ENCODE peak calls at places on chromosomes 11 and 22, in six cellular contexts. S is heart left ventricle; M is CD8-positive, alpha-beta T cell; L is ovary; T is GM23338; G is psoas muscle. W is an unnamed sample. For H3K4me1, the result is how much of the 10 kb centered on the place peaks cover.

GRCh38 chr22:34283844-34284243 is 363.6 kb upstream of the LARGE1 start:
- DNase-seq in S (no peak), M (no peak), L (no peak), T (no peak), G (no peak), W (no peak)

GRCh38 chr22:39958009-39958711 is 2.0 kb upstream of the TMA7B start:
- DNase-seq in S (no peak), M (no peak), L (no peak), T (no peak), G (no peak), W (no peak)

GRCh38 chr22:19631899-19632670 is 82.2 kb upstream of the SEPTIN5 start:
- DNase-seq in S (no peak), M (no peak), L (no peak), T (peak), G (no peak), W (peak)

GRCh38 chr11:113241190-113242051 is 73.0 kb upstream of the TTC12 start:
- DNase-seq in S (no peak), M (no peak), L (no peak), T (no peak), G (no peak), W (peak)

GRCh38 chr22:31126128-31126868 is 3.5 kb downstream of the INPP5J start:
- DNase-seq in S (no peak), M (no peak), L (no peak), T (no peak), G (no peak), W (no peak)

GRCh38 chr11:88604255-88604654 is 266.7 kb upstream of the CTSC start:
- DNase-seq in S (no peak), M (no peak), L (no peak), T (no peak), G (no peak), W (no peak)

GRCh38 chr11:12091957-12092558 is 18.3 kb upstream of the MICAL2 start:
- DNase-seq in S (no peak), M (no peak), L (no peak), T (no peak), G (no peak), W (no peak)

GRCh38 chr22:35174398-35174797 is 82.9 kb upstream of the HMGXB4 start:
- DNase-seq in S (no peak), M (no peak), L (no peak), T (no peak), G (no peak), W (no peak)

GRCh38 chr11:96211433-96211832 is 131.6 kb downstream of the MAML2 start:
- DNase-seq in S (no peak), M (no peak), L (no peak), T (no peak), G (no peak), W (no peak)

GRCh38 chr11:45457649-45458048 is 171.5 kb upstream of the SYT13 start:
- DNase-seq in S (no peak), M (no peak), L (no peak), T (no peak), G (no peak), W (peak)

GRCh38 chr22:42412744-42413220 is 19.4 kb downstream of the NFAM1 start:
- DNase-seq in S (no peak), M (no peak), L (no peak), T (peak), G (no peak), W (no peak)

GRCh38 chr11:106077609-106078517 is at the start of gene AASDHPPT:
- DNase-seq in S (no peak), M (no peak), L (peak), T (peak), G (no peak), W (no peak)

GRCh38 chr11:30395751-30396150 is 72.8 kb downstream of the ARL14EP start:
- DNase-seq in S (no peak), M (no peak), L (no peak), T (no peak), G (no peak), W (no peak)

GRCh38 chr22:48761546-48761945 is 1066.1 kb downstream of the BRD1 start:
- DNase-seq in S (no peak), M (no peak), L (no peak), T (no peak), G (no peak), W (no peak)

GRCh38 chr11:120130991-120131760 is 6.7 kb downstream of the TRIM29 start:
- DNase-seq in S (no peak), M (no peak), L (no peak), T (no peak), G (no peak), W (no peak)

GRCh38 chr11:95154514-95154913 is 64.9 kb downstream of the ENDOD1 start:
- DNase-seq in S (no peak), M (peak), L (no peak), T (peak), G (peak), W (peak)

GRCh38 chr11:118537409-118537980 is 6.5 kb downstream of the TMEM25 start:
- DNase-seq in S (no peak), M (no peak), L (no peak), T (no peak), G (no peak), W (no peak)

GRCh38 chr22:39174498-39175120 is 22.1 kb upstream of the CBX7 start:
- DNase-seq in S (peak), M (peak), L (peak), T (peak), G (peak), W (peak)

GRCh38 chr11:129314381-129314780 is 61.3 kb upstream of the BARX2 start:
- DNase-seq in S (no peak), M (no peak), L (no peak), T (no peak), G (no peak), W (no peak)

GRCh38 chr22:26890870-26891269 is 233.5 kb downstream of the MIAT start:
- DNase-seq in S (no peak), M (no peak), L (no peak), T (peak), G (no peak), W (no peak)

GRCh38 chr11:114076974-114077373 is 17.5 kb downstream of the ZBTB16 start:
- DNase-seq in S (no peak), M (no peak), L (no peak), T (no peak), G (no peak), W (peak)

GRCh38 chr11:46890665-46891064 is 27.7 kb downstream of the LRP4 start:
- DNase-seq in S (no peak), M (no peak), L (no peak), T (no peak), G (no peak), W (peak)

GRCh38 chr22:43782448-43782847 is 29.7 kb downstream of the EFCAB6 start:
- DNase-seq in S (no peak), M (no peak), L (no peak), T (no peak), G (no peak), W (no peak)

GRCh38 chr22:41648431-41648830 is 27.3 kb downstream of the XRCC6 start:
- DNase-seq in S (no peak), M (no peak), L (no peak), T (no peak), G (no peak), W (no peak)

GRCh38 chr11:98137437-98137836 is 883.3 kb upstream of the CNTN5 start:
- DNase-seq in S (no peak), M (no peak), L (no peak), T (no peak), G (no peak), W (no peak)

GRCh38 chr11:31397239-31397834 is 27.7 kb downstream of the DNAJC24 start:
- DNase-seq in S (no peak), M (no peak), L (no peak), T (peak), G (no peak), W (peak)

GRCh38 chr22:23248583-23248982 is 68.3 kb downstream of the BCR start:
- DNase-seq in S (no peak), M (no peak), L (no peak), T (peak), G (peak), W (no peak)

GRCh38 chr11:70073188-70073817 is 4.8 kb upstream of the ANO1 start:
- DNase-seq in S (no peak), M (no peak), L (no peak), T (peak), G (no peak), W (no peak)

GRCh38 chr11:73324116-73324515 is 16.0 kb downstream of the ARHGEF17 start:
- DNase-seq in S (no peak), M (no peak), L (no peak), T (no peak), G (peak), W (no peak)
- H3K4me1 ChIP-seq in S (half or more), M (under half), L (under half), T (under half), G (under half), W (half or more)

DNA sequence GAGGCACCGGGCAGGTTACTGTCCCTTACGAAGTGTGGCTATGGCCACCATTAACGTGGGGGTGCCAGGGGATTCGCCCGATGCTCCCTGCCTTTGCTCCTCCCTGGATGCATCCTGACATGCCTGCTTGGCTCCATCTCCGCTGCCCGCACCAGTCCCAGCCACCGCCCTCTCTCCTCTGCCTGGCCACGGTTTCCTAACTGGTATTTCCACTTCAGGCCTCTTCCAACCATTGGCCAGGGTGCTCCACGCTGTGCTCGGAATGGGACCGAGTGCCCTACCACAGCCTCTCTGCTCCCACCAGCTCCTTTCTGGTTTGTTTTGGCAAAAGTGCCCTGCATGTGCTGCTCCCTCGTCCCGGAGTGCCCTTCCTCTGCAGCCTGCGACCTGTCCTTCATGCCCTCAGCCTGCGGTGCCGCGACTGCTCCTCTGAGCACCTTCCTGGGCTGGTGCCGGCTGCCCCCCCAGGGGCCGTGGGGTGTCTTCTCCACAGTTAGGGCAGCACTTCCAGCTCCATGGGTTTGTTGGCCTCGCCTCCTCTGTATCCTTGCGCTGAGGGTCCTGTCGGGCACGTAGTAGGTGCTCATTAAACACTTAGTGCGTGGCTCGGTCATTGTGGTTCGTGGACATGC is 12.6 kb upstream of the GRAMD4 start:
- DNase-seq in S (no peak), M (no peak), L (no peak), T (no peak), G (no peak), W (no peak)
- H3K4me1 ChIP-seq in S (under half), M (under half), L (under half), T (under half), G (under half), W (under half)

DNA sequence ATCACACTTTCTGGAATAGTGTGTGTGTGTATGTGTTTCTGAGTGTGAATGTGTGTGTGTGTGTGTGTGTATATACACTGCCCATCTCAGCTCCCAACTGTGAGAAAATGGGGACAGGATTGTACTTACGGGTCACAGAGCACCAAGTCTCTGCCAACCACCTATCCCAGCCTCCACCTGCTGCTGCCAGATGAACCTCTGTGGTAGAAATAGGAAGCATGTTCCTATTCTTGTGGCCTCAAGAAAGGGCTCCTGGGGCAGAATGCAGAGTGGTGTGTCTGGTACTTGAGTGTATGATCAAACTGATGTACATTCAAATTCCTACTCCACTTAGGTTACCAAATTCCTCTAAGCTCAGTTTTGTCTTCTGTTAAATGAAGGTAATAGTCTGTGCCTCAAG is 14.6 kb downstream of the UBASH3B start:
- DNase-seq in S (no peak), M (no peak), L (no peak), T (no peak), G (no peak), W (no peak)
- H3K4me1 ChIP-seq in S (under half), M (half or more), L (under half), T (under half), G (under half), W (under half)

GRCh38 chr11:65502852-65503603 is 4.2 kb downstream of the MALAT1 start:
- DNase-seq in S (no peak), M (no peak), L (no peak), T (no peak), G (no peak), W (peak)

GRCh38 chr11:65502274-65502851 is 3.5 kb downstream of the MALAT1 start:
- DNase-seq in S (no peak), M (no peak), L (no peak), T (no peak), G (no peak), W (peak)

GRCh38 chr11:65503923-65504670 is 5.3 kb downstream of the MALAT1 start:
- DNase-seq in S (no peak), M (no peak), L (no peak), T (no peak), G (no peak), W (peak)

GRCh38 chr11:65504671-65505433 is 6.0 kb downstream of the MALAT1 start:
- DNase-seq in S (no peak), M (no peak), L (no peak), T (no peak), G (no peak), W (peak)

DNA sequence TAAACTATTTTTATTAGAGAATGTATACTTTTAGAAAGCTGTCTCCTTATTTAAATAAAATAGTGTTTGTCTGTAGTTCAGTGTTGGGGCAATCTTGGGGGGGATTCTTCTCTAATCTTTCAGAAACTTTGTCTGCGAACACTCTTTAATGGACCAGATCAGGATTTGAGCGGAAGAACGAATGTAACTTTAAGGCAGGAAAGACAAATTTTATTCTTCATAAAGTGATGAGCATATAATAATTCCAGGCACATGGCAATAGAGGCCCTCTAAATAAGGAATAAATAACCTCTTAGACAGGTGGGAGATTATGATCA is 4.7 kb downstream of the MALAT1 start:
- DNase-seq in S (no peak), M (no peak), L (no peak), T (no peak), G (no peak), W (no peak)
- H3K4me1 ChIP-seq in S (under half), M (under half), L (under half), T (under half), G (under half), W (under half)

GRCh38 chr11:61131586-61131985 is 29.3 kb downstream of the CD5 start:
- DNase-seq in S (no peak), M (no peak), L (no peak), T (no peak), G (no peak), W (no peak)
- H3K4me1 ChIP-seq in S (under half), M (under half), L (under half), T (under half), G (under half), W (under half)

GRCh38 chr11:116932182-116932581 is 94.8 kb upstream of the APOA1 start:
- DNase-seq in S (no peak), M (no peak), L (no peak), T (no peak), G (no peak), W (no peak)
- H3K4me1 ChIP-seq in S (under half), M (half or more), L (under half), T (under half), G (under half), W (under half)

GRCh38 chr11:312092-312816 is 1.6 kb upstream of the IFITM1 start:
- DNase-seq in S (no peak), M (no peak), L (no peak), T (no peak), G (peak), W (no peak)
- H3K4me1 ChIP-seq in S (under half), M (under half), L (under half), T (half or more), G (under half), W (under half)

W was measured in mesenchymal stem cell.